ENCODE peak calls at places on chromosomes 13 and 19, in four cellular contexts. A is NCI-H2029 treated with DMSO at 0.1 percent for 48 hours; N is stimulated activated CD8-positive, alpha-beta memory T cell treated with anti-CD3 and anti-CD28 coated beads, Interleukin-4, amount 100 ng/mL, for 24 hours; I is A172. U is an unnamed sample.

GRCh38 chr13:72820156-72820897 is 38.4 kb downstream of the PIBF1 start:
- DNase-seq in A (no peak), N (no peak), I (peak; percentile 15), U (no peak)

GRCh38 chr13:41941174-41941573 is 19.7 kb downstream of the VWA8 start:
- DNase-seq in A (no peak), N (no peak), I (no peak), U (no peak)

GRCh38 chr13:50713849-50714248 is 129.6 kb downstream of the DLEU7 start:
- DNase-seq in A (no peak), N (no peak), I (peak; percentile 65), U (no peak)

GRCh38 chr13:102903659-102904407 is 58.0 kb downstream of the ERCC5 start:
- DNase-seq in A (no peak), N (no peak), I (peak; percentile 10), U (no peak)

GRCh38 chr19:57004418-57004817 is 115.4 kb upstream of the USP29 start:
- DNase-seq in A (no peak), N (no peak), I (no peak), U (no peak)

GRCh38 chr19:18785179-18786124 is 5.7 kb downstream of the COMP start:
- DNase-seq in A (peak; percentile 40), N (peak; percentile 55), I (no peak), U (peak; percentile 3)

GRCh38 chr19:18304496-18305312 is 18.2 kb downstream of the LSM4 start:
- DNase-seq in A (no peak), N (peak; percentile 83), I (peak; percentile 76), U (no peak)

GRCh38 chr19:29976151-29976943 is 34.3 kb downstream of the URI1 start:
- DNase-seq in A (no peak), N (no peak), I (no peak), U (no peak)

U was measured in NCI-H187 treated with DMSO at 0.1 percent for 48 hours.